ENCODE peak calls at places on chromosomes 4 and X, in six cellular contexts. J is PC-3, T is tibial nerve, Q is RWPE1, W is tibial artery, C is cardiac muscle cell. P is an unnamed sample.

GRCh38 chr4:86630629-86631028 is 36.5 kb downstream of the PTPN13 start:
- DNase-seq in J (no peak), T (no peak), Q (no peak), W (no peak), C (no peak), P (no peak)

GRCh38 chr4:11158971-11159370 is 269.7 kb downstream of the HS3ST1 start:
- DNase-seq in J (no peak), T (no peak), Q (no peak), W (no peak), C (peak), P (no peak)

GRCh38 chr4:72568959-72569718 is at the start of gene ADAMTS3:
- DNase-seq in J (peak), T (no peak), Q (peak), W (peak), C (peak), P (no peak)

GRCh38 chrX:115936008-115936407 is 234.5 kb upstream of the AGTR2 start:
- DNase-seq in J (no peak), T (no peak), Q (no peak), W (no peak), C (no peak), P (no peak)

GRCh38 chrX:133171962-133172708 is 46.0 kb downstream of the TFDP3 start:
- DNase-seq in J (peak), T (no peak), Q (peak), W (no peak), C (peak), P (no peak)

GRCh38 chrX:85243761-85244410 is at the start of the genes SATL1 and ZNF711:
- DNase-seq in J (no peak), T (no peak), Q (peak), W (peak), C (peak), P (no peak)

GRCh38 chr4:128868758-128869157 is 59.3 kb downstream of the JADE1 start:
- DNase-seq in J (no peak), T (no peak), Q (no peak), W (no peak), C (peak), P (no peak)

GRCh38 chr4:123064390-123064789 is 142.0 kb upstream of the NUDT6 start:
- DNase-seq in J (peak), T (no peak), Q (peak), W (no peak), C (peak), P (no peak)

GRCh38 chr4:61517144-61517543 is 317.0 kb downstream of the ADGRL3 start:
- DNase-seq in J (no peak), T (no peak), Q (no peak), W (no peak), C (no peak), P (no peak)

GRCh38 chr4:7313991-7314390 is 120.7 kb downstream of the PSAPL1 start:
- DNase-seq in J (no peak), T (no peak), Q (no peak), W (no peak), C (no peak), P (peak)

GRCh38 chr4:140790765-140791164 is 34.6 kb upstream of the TBC1D9 start:
- DNase-seq in J (peak), T (no peak), Q (no peak), W (peak), C (peak), P (no peak)

GRCh38 chrX:93591398-93591797 is 82.0 kb downstream of the NAP1L3 start:
- DNase-seq in J (peak), T (no peak), Q (no peak), W (no peak), C (no peak), P (no peak)

GRCh38 chr4:89879201-89879600 is 15.5 kb upstream of the MMRN1 start:
- DNase-seq in J (no peak), T (no peak), Q (no peak), W (no peak), C (no peak), P (no peak)

GRCh38 chrX:77003956-77004355 is 443.2 kb upstream of the FGF16 start:
- DNase-seq in J (peak), T (no peak), Q (no peak), W (no peak), C (no peak), P (no peak)

GRCh38 chrX:154727418-154728323 is 23.2 kb downstream of the GAB3 start:
- DNase-seq in J (peak), T (peak), Q (no peak), W (peak), C (peak), P (no peak)

GRCh38 chrX:123436512-123436911 is 252.4 kb downstream of the GRIA3 start:
- DNase-seq in J (no peak), T (no peak), Q (no peak), W (no peak), C (no peak), P (no peak)

GRCh38 chr4:166637816-166638215 is 596.5 kb downstream of the SPOCK3 start:
- DNase-seq in J (no peak), T (no peak), Q (no peak), W (no peak), C (no peak), P (no peak)

GRCh38 chr4:8400641-8401325 is 39.7 kb downstream of the ACOX3 start:
- DNase-seq in J (no peak), T (no peak), Q (no peak), W (no peak), C (no peak), P (no peak)

GRCh38 chr4:105966046-105966445 is 70.8 kb downstream of the NPNT start:
- DNase-seq in J (peak), T (no peak), Q (peak), W (no peak), C (peak), P (no peak)

GRCh38 chrX:125387945-125388344 is 68.3 kb downstream of the TEX13C start:
- DNase-seq in J (no peak), T (no peak), Q (no peak), W (no peak), C (no peak), P (no peak)
- TF ChIP-seq CTCF in J (no peak), T (no peak), Q (no peak), W (no peak), C (no peak), P (no peak)

GRCh38 chrX:4265036-4265435 is 551.6 kb upstream of the PRKX start:
- DNase-seq in J (peak), T (no peak), Q (no peak), W (no peak), C (no peak), P (no peak)

GRCh38 chrX:4268676-4269075 is 555.2 kb upstream of the PRKX start:
- DNase-seq in J (peak), T (no peak), Q (no peak), W (no peak), C (no peak), P (no peak)

DNA sequence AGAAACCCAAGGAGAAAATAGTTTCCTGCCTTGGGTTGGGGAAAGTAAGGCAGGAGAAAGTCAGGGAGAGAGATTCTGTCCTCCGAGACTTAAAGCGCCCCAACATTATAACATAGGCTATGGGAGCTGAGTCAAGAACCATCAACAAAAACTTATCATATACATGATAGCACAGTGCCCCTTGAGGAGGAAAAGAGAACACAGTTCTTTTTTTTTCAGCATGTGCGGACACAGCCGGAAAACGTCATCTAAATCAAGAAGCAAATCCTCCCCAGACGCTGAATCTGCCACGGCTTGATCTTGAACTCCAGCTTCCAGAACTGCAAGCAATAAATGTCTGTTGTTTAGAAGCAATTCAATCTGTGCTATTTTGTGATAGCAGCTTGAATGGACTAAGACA is 549.6 kb upstream of the PRKX start:
- DNase-seq in J (peak), T (no peak), Q (no peak), W (no peak), C (no peak), P (no peak)
- TF ChIP-seq CTCF in J (peak), T (no peak), Q (no peak), W (no peak), C (no peak), P (peak)

GRCh38 chr4:176569301-176569700 is 223.4 kb downstream of the VEGFC start:
- DNase-seq in J (peak), T (no peak), Q (no peak), W (no peak), C (no peak), P (no peak)
- TF ChIP-seq CTCF in J (peak), T (no peak), Q (no peak), W (no peak), C (peak), P (peak)

GRCh38 chrX:38220936-38221386 is 290 bp upstream of the SRPX start:
- DNase-seq in J (no peak), T (no peak), Q (peak), W (no peak), C (peak), P (no peak)
- TF ChIP-seq CTCF in J (no peak), T (no peak), Q (no peak), W (no peak), C (no peak), P (no peak)

DNA sequence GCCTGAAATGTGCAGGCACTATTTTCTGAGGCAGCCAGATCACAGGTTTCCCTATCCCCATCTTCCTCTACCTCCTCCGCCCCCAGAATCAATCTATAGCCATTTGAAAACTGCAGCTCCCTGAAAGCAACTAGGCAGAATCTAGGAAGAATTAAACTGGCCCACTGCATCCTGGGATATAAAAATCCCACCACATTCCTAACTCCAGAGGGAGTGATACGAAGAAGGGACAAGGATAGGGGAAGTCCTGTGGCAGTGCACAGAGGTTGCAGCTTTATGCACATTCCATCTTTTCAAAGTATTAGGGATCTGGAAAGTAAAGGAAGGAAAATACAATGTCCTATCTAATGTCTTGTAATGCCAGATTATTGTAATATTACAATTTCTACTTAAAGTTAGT is 18.3 kb upstream of the HERC3 start:
- DNase-seq in J (peak), T (no peak), Q (no peak), W (no peak), C (peak), P (no peak)
- TF ChIP-seq CTCF in J (peak), T (no peak), Q (no peak), W (peak), C (peak), P (peak)

DNA sequence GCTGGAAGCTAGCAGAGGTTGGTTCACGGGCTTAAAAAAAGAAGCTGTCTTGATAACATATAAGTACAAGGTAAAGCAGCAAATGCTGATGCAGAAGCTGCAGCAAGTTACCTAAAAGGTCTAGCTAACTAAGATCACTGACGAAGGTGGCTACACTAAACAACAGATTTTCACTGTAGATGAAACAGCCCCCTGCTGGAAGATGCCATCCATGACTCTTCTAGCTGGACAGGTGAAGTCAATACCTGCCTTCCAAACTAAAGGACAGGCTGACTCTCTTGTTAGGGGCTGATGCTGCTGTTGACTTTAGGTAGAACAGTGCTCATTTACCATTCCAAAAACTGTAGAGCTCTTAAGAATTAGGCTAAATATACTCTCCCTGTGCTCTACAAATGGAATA is 99.5 kb downstream of the FBXW7 start:
- DNase-seq in J (no peak), T (no peak), Q (no peak), W (no peak), C (no peak), P (no peak)
- TF ChIP-seq CTCF in J (peak), T (no peak), Q (no peak), W (no peak), C (no peak), P (no peak)

DNA sequence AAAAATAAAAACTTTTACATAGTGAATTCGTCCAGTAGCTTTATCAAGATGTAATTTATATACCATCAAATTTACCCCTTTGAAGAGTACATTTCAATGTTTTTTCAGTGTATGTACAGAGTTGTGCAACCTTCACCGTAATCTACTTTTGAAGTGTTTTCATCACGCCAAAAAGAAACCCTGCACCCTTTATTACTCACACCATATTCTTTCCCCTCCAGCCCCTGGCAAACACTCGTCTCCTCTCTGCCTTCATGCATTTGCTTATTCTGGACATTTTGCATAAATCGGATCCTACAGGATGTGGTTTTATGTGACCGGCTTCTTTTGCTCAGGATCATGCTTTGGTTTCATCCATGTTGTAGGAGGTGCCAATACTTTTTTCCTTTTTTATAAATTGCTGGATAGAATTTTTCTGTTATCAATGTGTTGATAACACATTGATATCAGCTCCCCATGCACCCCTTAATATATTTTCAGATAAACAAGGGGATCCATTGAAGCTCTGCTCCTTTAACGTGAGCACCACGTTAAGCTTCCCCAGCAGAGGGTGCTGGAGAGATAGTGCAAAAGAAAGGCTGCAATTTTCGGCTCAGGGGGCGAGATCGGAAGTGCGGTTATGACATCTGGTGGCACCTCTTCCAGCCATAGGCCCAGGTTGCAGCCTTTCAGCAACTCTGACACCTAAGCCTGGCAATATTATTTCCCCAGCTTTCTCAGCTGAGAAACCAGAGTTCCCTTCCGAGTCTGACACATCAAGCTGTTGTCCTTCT is 100.1 kb upstream of the VCX3B start:
- DNase-seq in J (peak), T (no peak), Q (peak), W (no peak), C (peak), P (no peak)
- TF ChIP-seq CTCF in J (peak), T (no peak), Q (no peak), W (no peak), C (peak), P (peak)

DNA sequence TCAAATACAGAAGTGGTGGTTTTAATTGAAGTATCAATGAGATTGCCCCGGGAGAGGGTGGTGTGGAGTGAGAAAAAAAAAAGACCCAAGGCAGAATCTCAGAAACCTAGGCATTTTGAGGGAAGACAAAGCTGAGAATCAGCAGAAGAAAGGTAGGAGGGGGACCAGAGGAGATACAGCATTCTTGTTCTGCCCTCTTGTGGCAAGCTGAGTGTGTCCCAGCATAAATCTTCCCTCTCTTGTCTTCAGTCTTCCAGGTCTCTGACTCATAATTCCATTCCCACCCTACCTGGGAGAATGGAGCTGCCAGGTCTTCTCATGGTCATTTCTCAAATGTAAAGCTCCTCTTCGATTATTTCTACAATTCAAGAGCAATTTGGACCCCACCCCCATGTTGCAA is 32.7 kb upstream of the MAGED1 start:
- DNase-seq in J (peak), T (no peak), Q (no peak), W (no peak), C (peak), P (no peak)
- TF ChIP-seq CTCF in J (peak), T (peak), Q (no peak), W (no peak), C (peak), P (peak)

DNA sequence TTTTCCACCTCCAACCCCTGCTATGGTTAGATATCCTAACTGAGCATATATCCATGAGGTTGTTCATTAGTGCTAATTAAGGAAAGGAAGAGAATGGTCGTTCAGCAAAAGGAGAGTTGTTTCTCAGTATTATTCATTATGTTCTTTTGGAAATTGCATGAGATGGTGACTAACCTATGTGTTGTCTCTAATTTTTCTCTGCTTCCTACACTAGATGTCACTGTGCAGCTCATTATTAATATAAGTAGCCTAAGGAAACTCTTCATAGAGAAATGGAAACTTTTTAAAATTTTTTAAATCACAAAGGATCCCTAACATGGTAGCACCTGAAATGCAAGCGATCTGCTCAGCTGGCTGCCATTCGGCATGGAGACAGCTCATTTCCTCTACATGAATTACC is 67.7 kb upstream of the FAM9A start:
- DNase-seq in J (peak), T (no peak), Q (no peak), W (no peak), C (peak), P (no peak)
- TF ChIP-seq CTCF in J (peak), T (no peak), Q (no peak), W (peak), C (peak), P (peak)

DNA sequence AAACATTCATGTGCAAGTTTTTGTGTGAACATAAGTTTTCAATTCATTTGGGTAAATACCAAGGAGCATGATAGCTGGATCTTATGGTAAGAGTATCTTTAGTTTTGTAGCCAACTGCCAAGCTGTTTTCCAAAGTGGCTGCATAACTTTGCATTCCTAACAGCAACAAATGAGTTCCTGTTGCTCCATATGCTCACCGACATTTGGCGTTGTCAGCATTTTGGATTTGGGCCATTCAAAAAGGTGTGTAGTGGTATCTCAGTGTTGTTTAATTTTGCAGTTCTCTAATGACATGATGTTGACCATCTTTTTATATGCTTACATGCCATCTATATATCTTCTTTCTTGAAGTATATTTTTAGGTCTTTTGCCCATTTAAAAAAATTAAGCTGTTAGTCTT is 208.4 kb downstream of the INPP4B start:
- DNase-seq in J (no peak), T (no peak), Q (no peak), W (no peak), C (no peak), P (no peak)
- TF ChIP-seq CTCF in J (no peak), T (no peak), Q (no peak), W (no peak), C (no peak), P (no peak)

P was measured in chondrocyte.